ENCODE peak calls at places on chromosome 21, in eight cellular contexts. R is lower leg skin, T is prostate gland, M is endodermal cell, B is astrocyte of the spinal cord, J is BJ, D is colonic mucosa, W is heart right ventricle. P is an unnamed sample.

GRCh38 chr21:42633858-42634257 is 19.6 kb upstream of the PDE9A start:
- DNase-seq in R (no peak), T (no peak), M (peak; percentile 42), B (no peak), J (no peak), D (no peak), W (no peak), P (no peak)

GRCh38 chr21:17818158-17819113 is 720 bp downstream of the C21orf91 start:
- DNase-seq in R (peak; percentile 21), T (peak; percentile 59), M (peak; percentile 80), B (peak; percentile 36), J (no peak), D (peak; percentile 59), W (peak; percentile 22), P (peak; percentile 34)

GRCh38 chr21:34974162-34974981 is 74.7 kb downstream of the RUNX1 start:
- DNase-seq in R (no peak), T (no peak), M (no peak), B (no peak), J (no peak), D (no peak), W (no peak), P (no peak)

GRCh38 chr21:45372732-45373355 is 32.1 kb upstream of the COL18A1 start:
- DNase-seq in R (no peak), T (no peak), M (no peak), B (no peak), J (no peak), D (no peak), W (no peak), P (no peak)

GRCh38 chr21:35648512-35648911 is 411.8 kb downstream of the SETD4 start:
- DNase-seq in R (no peak), T (peak; percentile 12), M (no peak), B (no peak), J (no peak), D (no peak), W (no peak), P (no peak)

GRCh38 chr21:31875424-31876097 is 2.7 kb downstream of the HUNK start:
- DNase-seq in R (no peak), T (no peak), M (no peak), B (no peak), J (no peak), D (no peak), W (no peak), P (peak; percentile 7)

GRCh38 chr21:36909423-36909822 is 57.0 kb downstream of the HLCS start:
- DNase-seq in R (no peak), T (no peak), M (no peak), B (no peak), J (no peak), D (no peak), W (no peak), P (no peak)

GRCh38 chr21:44875341-44875740 is 1.9 kb upstream of the PTTG1IP start:
- DNase-seq in R (no peak), T (peak; percentile 40), M (no peak), B (peak; percentile 55), J (no peak), D (no peak), W (no peak), P (peak; percentile 66)

GRCh38 chr21:15000076-15000475 is 64.7 kb downstream of the NRIP1 start:
- DNase-seq in R (no peak), T (no peak), M (no peak), B (peak; percentile 81), J (peak; percentile 30), D (no peak), W (no peak), P (peak; percentile 90)

GRCh38 chr21:45602106-45602505 is 41.4 kb upstream of the PCBP3 start:
- DNase-seq in R (no peak), T (no peak), M (peak; percentile 5), B (no peak), J (no peak), D (no peak), W (no peak), P (no peak)

GRCh38 chr21:33897739-33898138 is 17.9 kb downstream of the ATP5PO start:
- DNase-seq in R (no peak), T (no peak), M (no peak), B (no peak), J (no peak), D (no peak), W (no peak), P (no peak)

GRCh38 chr21:14453964-14454641 is 71.2 kb upstream of the HSPA13 start:
- DNase-seq in R (no peak), T (no peak), M (no peak), B (no peak), J (no peak), D (no peak), W (no peak), P (no peak)

GRCh38 chr21:41861255-41861654 is 17.9 kb downstream of the PRDM15 start:
- DNase-seq in R (no peak), T (no peak), M (no peak), B (no peak), J (no peak), D (no peak), W (no peak), P (no peak)

GRCh38 chr21:45142916-45143315 is 68.5 kb downstream of the ADARB1 start:
- DNase-seq in R (no peak), T (no peak), M (no peak), B (no peak), J (no peak), D (no peak), W (no peak), P (no peak)

GRCh38 chr21:40371329-40371728 is 475.6 kb downstream of the DSCAM start:
- DNase-seq in R (no peak), T (no peak), M (no peak), B (no peak), J (no peak), D (no peak), W (no peak), P (no peak)

GRCh38 chr21:28334407-28334806 is 658.3 kb downstream of the LTN1 start:
- DNase-seq in R (no peak), T (no peak), M (no peak), B (no peak), J (no peak), D (no peak), W (no peak), P (no peak)

GRCh38 chr21:28336299-28336698 is 656.4 kb downstream of the LTN1 start:
- DNase-seq in R (peak; percentile 28), T (peak; percentile 10), M (peak; percentile 57), B (peak; percentile 80), J (peak; percentile 55), D (no peak), W (peak; percentile 8), P (peak; percentile 88)

GRCh38 chr21:28339403-28339802 is 653.3 kb downstream of the LTN1 start:
- DNase-seq in R (no peak), T (no peak), M (no peak), B (no peak), J (no peak), D (no peak), W (no peak), P (no peak)

GRCh38 chr21:28338906-28339305 is 653.8 kb downstream of the LTN1 start:
- DNase-seq in R (no peak), T (no peak), M (no peak), B (no peak), J (no peak), D (no peak), W (peak; percentile 22), P (no peak)

DNA sequence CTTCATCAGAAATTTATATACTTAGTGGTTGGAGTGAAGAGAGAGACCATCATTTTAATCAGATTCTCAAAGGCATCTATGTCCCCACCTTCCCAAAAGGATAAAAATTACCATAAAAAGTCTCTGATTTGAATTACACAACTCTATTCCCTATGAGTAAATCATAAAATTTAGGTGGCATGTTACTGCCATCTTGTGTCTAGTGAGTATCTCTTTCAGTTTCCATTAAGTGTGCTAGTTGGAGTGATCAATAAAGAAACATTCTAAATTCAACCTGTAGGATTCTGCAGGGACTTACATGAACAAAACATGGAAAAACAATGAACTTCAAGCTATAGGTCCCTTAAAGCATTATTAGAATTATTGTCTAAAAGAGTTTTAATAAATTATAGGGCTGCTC is 655.4 kb downstream of the LTN1 start:
- DNase-seq in R (no peak), T (no peak), M (no peak), B (peak; percentile 71), J (no peak), D (no peak), W (no peak), P (peak; percentile 75)
- TF ChIP-seq CTCF in R (no peak), T (peak; percentile 48), M (peak; percentile 60), B (peak; percentile 44), J (no peak), D (no peak), W (peak; percentile 51), P (peak; percentile 48)

GRCh38 chr21:38825901-38826300 is 20.2 kb downstream of the ETS2 start:
- DNase-seq in R (no peak), T (no peak), M (no peak), B (no peak), J (no peak), D (no peak), W (no peak), P (no peak)
- H3K4me3 ChIP-seq in R (no peak overlapping the region), T (no peak overlapping the region), M (no peak overlapping the region), B (no peak overlapping the region), J (no peak overlapping the region), D (no peak overlapping the region), W (no peak overlapping the region), P (no peak overlapping the region)

DNA sequence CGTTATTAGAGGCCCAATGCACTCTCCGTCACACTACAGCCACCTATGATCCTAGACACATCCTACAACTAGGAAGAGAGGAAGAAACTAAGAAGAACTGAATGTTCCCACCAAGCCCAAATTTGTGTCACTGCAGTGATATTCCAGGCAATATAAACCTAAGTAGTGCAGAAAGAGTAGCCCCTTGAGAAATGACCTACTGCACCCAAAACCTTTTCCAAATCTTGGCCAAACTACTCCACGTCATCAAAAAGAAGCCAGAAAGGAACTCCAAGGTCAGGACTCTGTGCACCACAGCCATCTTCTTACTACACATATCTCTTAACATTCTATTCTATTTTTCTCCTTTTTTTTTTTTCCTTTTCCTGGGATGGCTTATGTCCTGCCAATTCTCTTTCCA is 60.2 kb downstream of the ADAMTS1 start:
- DNase-seq in R (no peak), T (no peak), M (no peak), B (no peak), J (no peak), D (no peak), W (no peak), P (no peak)
- TF ChIP-seq CTCF in R (no peak), T (no peak), M (no peak), B (no peak), J (no peak), D (no peak), W (no peak), P (no peak)

GRCh38 chr21:16280731-16281130 is 550.9 kb downstream of the USP25 start:
- DNase-seq in R (no peak), T (no peak), M (no peak), B (no peak), J (no peak), D (no peak), W (no peak), P (peak; percentile 75)
- H3K4me3 ChIP-seq in R (no peak overlapping the region), T (peak overlapping the region; percentile 9), M (no peak overlapping the region), B (peak overlapping the region; percentile 30), J (no peak overlapping the region), D (no peak overlapping the region), W (peak overlapping the region; percentile 19), P (no peak overlapping the region)